ENCODE peak calls at places on chromosomes 11 and 22, in eight cellular contexts. S, K, X, I, U, D, E and P are unnamed samples.

GRCh38 chr11:6570691-6571427 is 32.6 kb downstream of the RRP8 start:
- DNase-seq in X (no peak), E (no peak), I (no peak), S (peak), K (no peak), U (no peak), D (no peak), P (no peak)

GRCh38 chr11:129657866-129658557 is 157.6 kb upstream of the TMEM45B start:
- DNase-seq in X (no peak), U (no peak), K (no peak), S (no peak), I (no peak), E (no peak), D (no peak), P (no peak)

GRCh38 chr11:132576706-132577105 is 955.6 kb downstream of the OPCML start:
- DNase-seq in D (peak), K (peak), I (no peak), S (no peak), U (no peak), E (peak), X (no peak), P (no peak)

GRCh38 chr11:69913591-69914285 is 94.5 kb upstream of the FGF3 start:
- DNase-seq in E (no peak), U (no peak), K (no peak), X (no peak), I (no peak), S (peak), D (no peak), P (no peak)

GRCh38 chr22:49323751-49324415 is 503.8 kb downstream of the BRD1 start:
- DNase-seq in E (no peak), K (no peak), S (peak), U (no peak), X (no peak), D (no peak), I (no peak), P (peak)

GRCh38 chr11:73423506-73423905 is 47.3 kb downstream of the RELT start:
- DNase-seq in K (no peak), S (no peak), D (no peak), I (no peak), X (no peak), E (no peak), U (no peak), P (no peak)

GRCh38 chr11:67404515-67405195 is 772 bp downstream of the TBC1D10C start:
- DNase-seq in I (no peak), X (no peak), U (no peak), S (no peak), D (no peak), E (no peak), K (no peak), P (no peak)

GRCh38 chr22:43118953-43119458 is 8.5 kb downstream of the BIK start:
- DNase-seq in I (no peak), S (no peak), K (no peak), E (no peak), D (no peak), U (no peak), X (no peak), P (no peak)

GRCh38 chr11:110447897-110448522 is 18.3 kb downstream of the FDX1 start:
- DNase-seq in S (no peak), K (no peak), E (no peak), D (no peak), X (no peak), U (no peak), I (no peak), P (no peak)

GRCh38 chr11:35043933-35044332 is 95.0 kb upstream of the CD44 start:
- DNase-seq in K (no peak), I (no peak), E (no peak), X (no peak), U (peak), D (no peak), S (no peak), P (no peak)

GRCh38 chr11:134921938-134922337 is 509.9 kb upstream of the B3GAT1 start:
- DNase-seq in E (no peak), D (no peak), U (no peak), X (no peak), S (no peak), K (no peak), I (no peak), P (no peak)

GRCh38 chr22:38921126-38921525 is 36.3 kb upstream of the APOBEC3A start:
- DNase-seq in E (no peak), S (no peak), U (no peak), D (no peak), I (peak), X (no peak), K (no peak), P (no peak)

GRCh38 chr22:46996595-46997310 is 234.3 kb downstream of the TBC1D22A start:
- DNase-seq in K (no peak), I (peak), U (no peak), D (no peak), X (no peak), S (no peak), E (no peak), P (no peak)

GRCh38 chr11:17343907-17344306 is 7.7 kb upstream of the NCR3LG1 start:
- DNase-seq in D (peak), I (no peak), X (no peak), K (peak), S (no peak), E (no peak), U (no peak), P (no peak)

GRCh38 chr11:10762185-10762584 is 11.1 kb downstream of the CTR9 start:
- DNase-seq in X (no peak), E (no peak), U (no peak), K (no peak), S (no peak), I (no peak), D (no peak), P (no peak)

GRCh38 chr11:64181506-64182411 is 4.2 kb upstream of the STIP1 start:
- DNase-seq in D (peak), U (peak), I (peak), X (peak), E (peak), K (peak), S (peak), P (peak)

GRCh38 chr11:101987370-101987769 is 59.9 kb upstream of the CFAP300 start:
- DNase-seq in U (no peak), D (no peak), K (no peak), S (no peak), I (no peak), X (no peak), E (no peak), P (no peak)

GRCh38 chr11:116732740-116733385 is 39.9 kb downstream of the BUD13 start:
- DNase-seq in E (peak), X (peak), D (peak), U (peak), S (peak), K (no peak), I (peak), P (no peak)

GRCh38 chr11:50298182-50298988 is 265.7 kb downstream of the OR4C45 start:
- DNase-seq in S (no peak), U (no peak), I (no peak), X (no peak), E (no peak), D (no peak), K (no peak), P (peak)

GRCh38 chr22:38118182-38118581 is 7.7 kb upstream of the BAIAP2L2 start:
- DNase-seq in X (no peak), D (no peak), S (no peak), K (no peak), I (no peak), E (no peak), U (no peak), P (no peak)

GRCh38 chr22:40112595-40112994 is 65.1 kb upstream of the TNRC6B start:
- DNase-seq in K (no peak), X (no peak), E (no peak), U (no peak), D (no peak), I (no peak), S (no peak), P (no peak)

GRCh38 chr22:22460635-22461034 is 47.9 kb downstream of the ZNF280B start:
- DNase-seq in U (no peak), E (no peak), K (no peak), X (no peak), I (no peak), S (no peak), D (no peak), P (no peak)

GRCh38 chr22:45427114-45427513 is 13.6 kb downstream of the RIBC2 start:
- DNase-seq in K (no peak), E (no peak), D (no peak), I (no peak), S (no peak), U (no peak), X (no peak), P (no peak)

GRCh38 chr11:71937826-71938225 is 9.0 kb downstream of the RNF121 start:
- DNase-seq in D (no peak), U (no peak), X (no peak), K (no peak), S (no peak), E (no peak), I (no peak), P (no peak)

GRCh38 chr11:46450846-46451470 is 59.4 kb upstream of the CHRM4 start:
- DNase-seq in S (no peak), I (no peak), D (peak), K (no peak), E (no peak), U (no peak), X (no peak), P (no peak)

GRCh38 chr11:104164028-104164520 is at the start of gene PDGFD:
- DNase-seq in S (no peak), X (no peak), I (peak), K (peak), U (peak), E (peak), D (peak), P (peak)

GRCh38 chr11:75524576-75525432 is 937 bp downstream of the GDPD5 start:
- DNase-seq in E (no peak), D (peak), K (no peak), X (no peak), S (no peak), I (no peak), U (peak), P (no peak)

GRCh38 chr11:102780491-102780918 is at the start of gene MMP10:
- DNase-seq in I (no peak), X (no peak), U (no peak), E (peak), K (no peak), D (peak), S (no peak), P (no peak)

GRCh38 chr22:50701076-50701419 is 28.4 kb downstream of the SHANK3 start:
- DNase-seq in U (no peak), X (no peak), K (no peak), I (no peak), S (peak), E (no peak), D (no peak), P (peak)